ENCODE peak calls at places on chromosomes 13 and 19, in four cellular contexts. R, S, O and J are unnamed samples.

GRCh38 chr19:45152504-45153338 is 8.1 kb downstream of the NKPD1 start:
- DNase-seq in O (no peak), R (peak; percentile 81), S (no peak), J (peak; percentile 14)

GRCh38 chr19:50419022-50419579 is 363 bp downstream of the SPIB start:
- DNase-seq in O (no peak), R (no peak), S (no peak), J (no peak)

GRCh38 chr19:48249502-48250014 is 6.2 kb downstream of the CARD8 start:
- DNase-seq in S (no peak), O (no peak), R (no peak), J (no peak)

GRCh38 chr13:57638147-57638890 is 6.8 kb downstream of the PCDH17 start:
- DNase-seq in O (no peak), S (no peak), R (no peak), J (no peak)

GRCh38 chr13:34816118-34816517 is 126.0 kb upstream of the NBEA start:
- DNase-seq in R (peak; percentile 24), O (no peak), S (no peak), J (no peak)

GRCh38 chr19:30752876-30753275 is 380.7 kb downstream of the ZNF536 start:
- DNase-seq in R (no peak), S (no peak), O (no peak), J (no peak)

GRCh38 chr13:40350283-40350992 is 316.0 kb downstream of the FOXO1 start:
- DNase-seq in O (no peak), R (no peak), S (no peak), J (no peak)

GRCh38 chr19:1090731-1091543 is 4.2 kb downstream of the POLR2E start:
- DNase-seq in S (no peak), O (no peak), R (no peak), J (no peak)

DNA sequence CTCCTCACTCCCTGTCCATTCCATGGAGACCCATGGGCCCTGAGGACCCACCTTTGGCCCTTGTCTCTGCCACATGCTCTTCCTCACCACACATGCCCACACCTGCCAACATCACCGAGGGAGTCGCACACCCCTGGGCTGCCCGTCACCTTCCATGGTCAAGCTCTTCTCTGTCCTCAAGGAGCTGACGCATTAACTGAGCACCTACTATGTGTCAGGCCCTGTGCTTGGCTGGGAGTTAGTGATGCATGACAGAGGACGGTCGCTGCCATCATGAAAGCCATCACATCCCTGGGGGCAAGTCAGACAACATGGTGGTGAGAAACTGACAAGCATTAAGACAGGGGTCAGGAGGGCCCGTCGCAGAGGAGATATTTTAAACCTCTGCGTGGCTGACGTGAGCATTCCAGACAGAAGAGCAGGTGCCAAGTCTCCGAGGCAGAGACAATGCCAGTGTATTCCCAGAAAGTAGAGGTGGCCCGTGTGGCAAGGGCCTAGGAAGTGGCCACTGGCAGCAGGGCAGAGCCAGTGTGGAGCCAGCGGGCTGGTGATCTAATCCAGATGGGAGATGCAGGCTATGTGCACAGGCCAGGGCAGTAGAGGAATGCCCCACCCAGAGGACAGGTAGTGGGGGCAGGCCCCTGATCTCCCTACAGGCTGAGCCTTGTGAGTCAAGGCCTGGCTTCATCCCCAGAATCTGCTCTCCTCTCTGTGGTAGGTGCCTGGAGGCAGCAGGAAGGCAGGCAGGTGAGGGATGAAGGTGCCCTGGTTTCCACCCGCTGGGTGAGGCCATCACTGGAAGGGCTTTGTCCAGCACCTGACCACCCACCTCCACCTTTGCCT is 21.2 kb downstream of the ELAVL1 start:
- DNase-seq in S (no peak), R (no peak), O (peak; percentile 48), J (no peak)
- H3K36me3 ChIP-seq in S (peaks cover 6% of the 10 kb centered on the region), R (peaks cover 63% of the 10 kb centered on the region), O (peaks cover 54% of the 10 kb centered on the region), J (peaks cover 12% of the 10 kb centered on the region)

GRCh38 chr19:21841784-21842097 is 5.8 kb upstream of the ZNF43 start:
- DNase-seq in S (no peak), O (no peak), R (no peak), J (no peak)

GRCh38 chr19:21835810-21836444 is at the start of gene ZNF43:
- DNase-seq in S (peak; percentile 64), R (peak; percentile 83), O (peak; percentile 99), J (peak; percentile 97)

GRCh38 chr19:21841081-21841783 is 5.2 kb upstream of the ZNF43 start:
- DNase-seq in S (no peak), O (no peak), R (no peak), J (no peak)

GRCh38 chr19:21839966-21840365 is 4.0 kb upstream of the ZNF43 start:
- DNase-seq in R (no peak), S (no peak), O (no peak), J (no peak)

GRCh38 chr19:21838646-21839045 is 2.7 kb upstream of the ZNF43 start:
- DNase-seq in O (no peak), R (no peak), S (no peak), J (no peak)
- H3K36me3 ChIP-seq in O (peaks cover 17% of the 10 kb centered on the region), R (peaks cover 34% of the 10 kb centered on the region), S (peaks cover 4% of the 10 kb centered on the region), J (no peaks in the 10 kb centered on the region)

DNA sequence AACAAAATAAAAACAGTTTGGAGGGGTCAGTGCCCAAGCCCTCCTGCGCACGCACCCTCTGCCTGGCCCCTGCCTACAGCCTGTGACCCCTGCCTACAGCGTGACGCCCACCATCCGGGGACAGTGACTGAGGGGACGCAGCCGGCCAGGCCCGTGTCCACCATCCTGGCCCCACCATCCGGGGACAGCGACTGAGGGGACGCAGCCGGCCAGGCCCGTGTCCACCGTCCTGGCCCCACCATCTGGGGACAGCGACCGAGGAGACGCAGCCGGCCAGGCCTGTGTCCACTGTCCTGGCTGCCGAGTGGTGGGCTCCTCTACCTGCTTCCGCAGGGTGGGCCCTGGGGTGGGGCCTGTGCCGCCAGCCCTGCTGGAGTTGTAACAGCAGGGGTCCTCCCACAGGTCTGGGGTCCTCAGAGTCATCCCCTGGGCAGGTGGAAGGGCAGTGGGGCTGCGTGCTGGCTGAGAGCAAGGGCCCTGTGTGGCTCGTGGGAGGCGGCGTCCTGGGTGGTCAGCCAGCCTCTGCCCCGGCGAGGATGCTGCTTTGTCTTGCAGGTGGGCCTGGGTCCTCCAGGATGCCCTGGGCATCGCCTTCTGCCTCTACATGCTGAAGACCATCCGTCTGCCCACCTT is 14.3 kb downstream of the SPPL2B start:
- DNase-seq in R (no peak), S (no peak), O (peak; percentile 64), J (no peak)
- H3K36me3 ChIP-seq in R (peaks cover 1% of the 10 kb centered on the region), S (no peaks in the 10 kb centered on the region), O (peaks cover 9% of the 10 kb centered on the region), J (no peaks in the 10 kb centered on the region)

GRCh38 chr19:55046975-55047622 is 9.0 kb upstream of the GP6 start:
- DNase-seq in R (peak; percentile 26), S (no peak), O (peak; percentile 55), J (no peak)
- H3K36me3 ChIP-seq in R (peaks cover 19% of the 10 kb centered on the region), S (peaks cover 4% of the 10 kb centered on the region), O (peaks cover 38% of the 10 kb centered on the region), J (peaks cover 32% of the 10 kb centered on the region)